ENCODE peak calls at places on chromosome 19, in eight cellular contexts. O, S, C, Q, Z, G, I and R are unnamed samples.

GRCh38 chr19:32258167-32258566 is 87.2 kb upstream of the ZNF507 start:
- DNase-seq in G (no peak), C (no peak), O (no peak), Z (no peak), I (no peak), S (no peak), Q (no peak), R (no peak)

GRCh38 chr19:40600086-40600917 is 867 bp upstream of the LTBP4 start:
- DNase-seq in G (peak; percentile 38), C (no peak), S (no peak), O (no peak), Q (no peak), I (no peak), Z (no peak), R (no peak)

GRCh38 chr19:4889034-4889825 is 13.5 kb downstream of the ARRDC5 start:
- DNase-seq in O (peak; percentile 15), Q (no peak), S (no peak), Z (no peak), I (peak; percentile 37), C (no peak), G (no peak), R (no peak)

GRCh38 chr19:14048439-14049153 is 13.3 kb downstream of the PALM3 start:
- DNase-seq in Q (peak; percentile 80), G (peak; percentile 78), O (no peak), S (no peak), I (no peak), C (peak; percentile 45), Z (peak; percentile 47), R (peak; percentile 79)

GRCh38 chr19:3444695-3445234 is 35.6 kb downstream of the SMIM24 start:
- DNase-seq in I (no peak), O (no peak), G (no peak), Z (no peak), S (no peak), C (no peak), Q (no peak), R (no peak)

GRCh38 chr19:34808566-34808965 is 35.6 kb upstream of the ZNF599 start:
- DNase-seq in Q (no peak), Z (no peak), O (peak; percentile 53), I (peak; percentile 34), S (peak; percentile 1), C (no peak), G (no peak), R (no peak)

GRCh38 chr19:9306443-9306842 is 3.2 kb downstream of the ZNF699 start:
- DNase-seq in I (peak; percentile 85), Q (no peak), Z (no peak), O (peak; percentile 10), S (no peak), C (no peak), G (no peak), R (no peak)

GRCh38 chr19:30385174-30385573 is 13.0 kb downstream of the ZNF536 start:
- DNase-seq in I (no peak), S (no peak), O (no peak), Z (no peak), C (no peak), G (no peak), Q (no peak), R (no peak)

GRCh38 chr19:40262422-40262821 is 22.7 kb downstream of the AKT2 start:
- DNase-seq in G (no peak), O (no peak), Q (no peak), S (no peak), Z (no peak), I (no peak), C (no peak), R (no peak)

GRCh38 chr19:3810708-3811355 is 24.7 kb upstream of the MATK start:
- DNase-seq in C (no peak), G (no peak), I (no peak), O (no peak), S (no peak), Q (no peak), Z (no peak), R (no peak)

GRCh38 chr19:54952591-54953344 is 5.4 kb upstream of the NLRP7 start:
- DNase-seq in I (peak; percentile 36), C (no peak), Q (no peak), S (no peak), Z (no peak), G (no peak), O (no peak), R (no peak)

GRCh38 chr19:9789066-9789465 is 20.5 kb upstream of the ZNF846 start:
- DNase-seq in S (no peak), I (no peak), Q (no peak), G (no peak), O (no peak), C (no peak), Z (no peak), R (no peak)

GRCh38 chr19:52622261-52622660 is 15.9 kb downstream of the ZNF83 start:
- DNase-seq in I (no peak), G (no peak), O (no peak), Z (no peak), S (no peak), C (no peak), Q (no peak), R (no peak)
- TF ChIP-seq CTCF in I (no peak), G (no peak), O (no peak), Z (no peak), S (no peak), C (no peak), Q (no peak), R (no peak)

GRCh38 chr19:17719730-17720486 is 628 bp downstream of the MAP1S start:
- DNase-seq in I (no peak), O (no peak), G (peak; percentile 38), Z (peak; percentile 33), Q (peak; percentile 60), S (no peak), C (no peak), R (no peak)

GRCh38 chr19:17720487-17720839 is 1.2 kb downstream of the MAP1S start:
- DNase-seq in C (no peak), Z (peak; percentile 32), S (no peak), I (no peak), O (no peak), G (no peak), Q (no peak), R (no peak)

GRCh38 chr19:17718467-17718987 is 753 bp upstream of the MAP1S start:
- DNase-seq in Q (no peak), O (no peak), G (no peak), C (no peak), S (no peak), Z (no peak), I (no peak), R (no peak)

GRCh38 chr19:17718988-17719711 is at the start of gene MAP1S:
- DNase-seq in C (no peak), I (peak; percentile 50), S (no peak), G (peak; percentile 72), Q (peak; percentile 94), Z (peak; percentile 70), O (peak; percentile 24), R (peak; percentile 66)

DNA sequence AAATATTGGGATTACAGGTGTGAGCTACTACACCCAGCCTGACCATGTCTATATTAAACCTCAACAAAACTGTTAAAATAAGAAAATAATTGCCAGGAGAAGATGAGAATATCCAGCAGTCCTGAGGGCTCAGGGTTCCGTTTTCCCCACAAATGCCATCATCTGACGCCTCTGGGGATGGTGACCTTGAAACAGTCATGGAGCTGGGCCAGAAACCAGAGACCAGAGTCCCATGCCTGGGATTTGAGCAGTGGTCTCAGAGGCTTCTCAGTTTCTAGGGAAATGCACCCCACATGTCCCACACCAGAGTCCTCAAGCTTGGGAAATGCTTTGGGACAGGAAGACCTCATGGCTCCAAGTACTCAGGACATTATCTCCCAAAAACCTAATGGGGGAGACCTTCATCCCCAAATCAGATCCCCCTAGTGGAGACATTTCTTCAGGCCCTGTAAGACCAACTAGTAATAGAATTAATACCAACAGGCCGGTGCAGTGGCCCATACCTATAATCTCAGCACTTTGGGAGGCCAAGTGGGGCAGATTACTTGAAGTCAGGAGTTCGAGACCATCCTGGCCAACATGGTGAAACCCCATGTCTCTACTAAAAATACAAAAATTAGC is 2.9 kb upstream of the MAP1S start:
- DNase-seq in I (no peak), Q (peak; percentile 37), O (no peak), S (no peak), G (no peak), C (no peak), Z (no peak), R (no peak)
- TF ChIP-seq CTCF in I (no peak), Q (peak; percentile 13), O (peak; percentile 14), S (peak; percentile 31), G (no peak), C (no peak), Z (no peak), R (no peak)

GRCh38 chr19:999379-999719 is 870 bp upstream of the GRIN3B start:
- DNase-seq in I (no peak), Z (no peak), Q (no peak), G (no peak), S (no peak), O (no peak), C (no peak), R (no peak)
- TF ChIP-seq CTCF in I (no peak), Z (no peak), Q (no peak), G (no peak), S (no peak), O (no peak), C (no peak), R (no peak)

GRCh38 chr19:7868326-7868670 is 5.9 kb downstream of the PRR36 start:
- DNase-seq in I (no peak), O (no peak), G (peak; percentile 41), Z (no peak), S (no peak), Q (no peak), C (no peak), R (no peak)

GRCh38 chr19:7870571-7871279 is 3.5 kb downstream of the PRR36 start:
- DNase-seq in C (no peak), Z (no peak), G (peak; percentile 64), S (no peak), Q (peak; percentile 77), I (peak; percentile 35), O (peak; percentile 46), R (peak; percentile 48)

GRCh38 chr19:7868671-7869452 is 5.3 kb downstream of the PRR36 start:
- DNase-seq in O (peak; percentile 34), G (peak; percentile 77), S (no peak), Z (peak; percentile 74), I (peak; percentile 39), Q (peak; percentile 92), C (no peak), R (peak; percentile 86)

GRCh38 chr19:7869910-7870511 is 4.2 kb downstream of the PRR36 start:
- DNase-seq in I (no peak), C (no peak), O (peak; percentile 44), S (no peak), Z (no peak), G (peak; percentile 49), Q (peak; percentile 61), R (peak; percentile 41)

DNA sequence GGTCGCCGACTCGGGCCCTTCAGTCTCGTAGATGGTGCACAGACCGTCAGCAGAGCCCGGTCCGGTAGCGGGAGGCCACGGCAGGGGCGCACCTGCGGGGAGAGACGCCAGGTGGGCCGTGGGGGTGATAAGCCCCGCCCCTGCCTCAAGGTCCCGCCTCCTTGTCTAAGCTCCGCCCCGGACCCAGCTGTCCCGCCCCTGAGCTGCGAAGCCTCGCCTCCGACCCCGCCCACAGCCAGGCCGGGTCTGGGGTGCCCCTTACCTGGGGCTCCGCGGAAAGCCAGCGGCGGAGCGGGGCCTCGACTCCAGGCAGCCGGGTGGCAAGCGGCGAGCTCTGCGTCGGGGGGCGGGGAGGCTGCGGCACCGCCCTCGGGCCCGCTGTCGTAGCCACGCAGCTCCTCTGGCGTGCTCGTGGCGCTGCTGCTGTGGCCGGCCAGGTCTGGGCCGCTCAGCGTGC is 4.7 kb downstream of the PRR36 start:
- DNase-seq in I (no peak), C (no peak), Q (peak; percentile 87), S (no peak), O (peak; percentile 25), G (peak; percentile 77), Z (peak; percentile 81), R (peak; percentile 84)
- TF ChIP-seq CTCF in I (no peak), C (no peak), Q (no peak), S (no peak), O (no peak), G (no peak), Z (peak; percentile 31), R (peak; percentile 59)